ENCODE peak calls at places on chromosome 3, in nine cellular contexts. S is H9, V is fibroblast of lung, T is transverse colon, F is Panc1, O is HAP-1, I is endothelial cell of umbilical vein, X is tibial artery, B is body of pancreas. Z is an unnamed sample.

GRCh38 chr3:18988619-18989229 is 159.6 kb upstream of the KCNH8 start:
- DNase-seq in S (no peak), V (no peak), T (no peak), F (no peak), O (peak; percentile 11), I (no peak), X (no peak), B (no peak), Z (no peak)

GRCh38 chr3:134029734-134030381 is at the start of gene SLCO2A1:
- DNase-seq in S (peak; percentile 66), V (peak; percentile 34), T (peak; percentile 53), F (no peak), O (peak; percentile 62), I (peak; percentile 23), X (no peak), B (peak; percentile 39), Z (peak; percentile 28)

GRCh38 chr3:6622712-6623111 is 238.2 kb upstream of the GRM7 start:
- DNase-seq in S (no peak), V (no peak), T (no peak), F (no peak), O (no peak), I (no peak), X (no peak), B (no peak), Z (no peak)

GRCh38 chr3:13233487-13234154 is 160.4 kb upstream of the IQSEC1 start:
- DNase-seq in S (no peak), V (no peak), T (no peak), F (no peak), O (no peak), I (no peak), X (no peak), B (no peak), Z (no peak)

GRCh38 chr3:55629432-55629831 is 142.3 kb upstream of the WNT5A start:
- DNase-seq in S (no peak), V (no peak), T (peak; percentile 89), F (no peak), O (no peak), I (no peak), X (no peak), B (peak; percentile 17), Z (no peak)

GRCh38 chr3:43632269-43632733 is 10.5 kb upstream of the ANO10 start:
- DNase-seq in S (no peak), V (peak; percentile 74), T (no peak), F (no peak), O (no peak), I (peak; percentile 77), X (no peak), B (no peak), Z (no peak)

GRCh38 chr3:81758275-81758674 is 3.2 kb downstream of the GBE1 start:
- DNase-seq in S (no peak), V (peak; percentile 92), T (no peak), F (no peak), O (no peak), I (peak; percentile 40), X (no peak), B (no peak), Z (no peak)

GRCh38 chr3:122572940-122573412 is 4.5 kb upstream of the PARP15 start:
- DNase-seq in S (peak; percentile 67), V (peak; percentile 74), T (no peak), F (no peak), O (peak; percentile 27), I (peak; percentile 63), X (no peak), B (no peak), Z (no peak)

GRCh38 chr3:183283886-183284285 is 30.8 kb downstream of the B3GNT5 start:
- DNase-seq in S (no peak), V (peak; percentile 88), T (no peak), F (no peak), O (no peak), I (no peak), X (no peak), B (no peak), Z (no peak)

GRCh38 chr3:130383424-130383823 is 38.0 kb downstream of the COL6A5 start:
- DNase-seq in S (no peak), V (no peak), T (no peak), F (no peak), O (no peak), I (no peak), X (no peak), B (no peak), Z (no peak)

GRCh38 chr3:127585163-127585812 is 5.2 kb downstream of the TPRA1 start:
- DNase-seq in S (no peak), V (peak; percentile 22), T (no peak), F (no peak), O (no peak), I (no peak), X (no peak), B (no peak), Z (no peak)

GRCh38 chr3:172658344-172659245 is 52.3 kb downstream of the NCEH1 start:
- DNase-seq in S (no peak), V (peak; percentile 96), T (no peak), F (peak; percentile 99), O (no peak), I (peak; percentile 95), X (no peak), B (peak; percentile 27), Z (no peak)

GRCh38 chr3:12471228-12471627 is 13.1 kb upstream of the TSEN2 start:
- DNase-seq in S (no peak), V (no peak), T (peak; percentile 36), F (peak; percentile 56), O (no peak), I (no peak), X (no peak), B (no peak), Z (peak; percentile 47)

GRCh38 chr3:52367891-52368880 is 52.1 kb downstream of the DNAH1 start:
- DNase-seq in S (no peak), V (no peak), T (no peak), F (no peak), O (peak; percentile 16), I (peak; percentile 52), X (no peak), B (no peak), Z (no peak)

GRCh38 chr3:15262021-15262420 is 56.0 kb downstream of the CAPN7 start:
- DNase-seq in S (no peak), V (no peak), T (no peak), F (no peak), O (no peak), I (no peak), X (peak; percentile 60), B (no peak), Z (no peak)

DNA sequence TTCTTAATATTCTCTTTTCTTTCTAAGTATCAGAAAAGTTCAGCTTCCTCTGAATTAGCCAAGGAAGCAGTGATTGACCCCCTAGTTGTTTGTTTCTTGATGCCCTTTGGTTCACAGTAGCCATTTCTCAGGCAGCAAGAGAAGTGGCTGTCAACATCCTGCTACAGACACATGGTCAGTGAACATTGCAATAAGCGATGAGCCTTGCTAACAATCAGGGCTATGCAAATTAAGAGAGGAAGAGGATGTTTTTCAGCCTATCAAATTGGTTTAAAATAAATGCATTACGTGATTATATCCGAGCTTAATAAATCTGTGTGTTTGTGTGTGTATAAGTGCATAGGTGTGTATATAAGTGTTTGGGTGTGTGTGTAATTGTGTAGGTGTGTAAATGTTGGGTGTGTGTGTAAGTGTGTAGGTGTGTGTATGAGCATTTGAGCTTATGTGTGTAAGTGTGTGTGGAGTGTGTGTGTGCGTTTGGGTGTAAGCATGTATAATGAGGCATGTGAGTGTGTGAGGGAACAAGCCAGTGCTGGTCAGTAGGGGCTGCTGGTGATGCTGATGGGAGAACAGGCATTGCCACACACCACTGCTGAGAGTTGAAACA is 78.1 kb upstream of the XCR1 start:
- DNase-seq in S (no peak), V (no peak), T (no peak), F (no peak), O (no peak), I (no peak), X (no peak), B (no peak), Z (no peak)
- H3K4me1 ChIP-seq in S (no peaks in the 10 kb centered on the region), V (peaks cover 14% of the 10 kb centered on the region), T (no peaks in the 10 kb centered on the region), F (no peaks in the 10 kb centered on the region), O (no peaks in the 10 kb centered on the region), I (no peaks in the 10 kb centered on the region), X (no peaks in the 10 kb centered on the region), B (no peaks in the 10 kb centered on the region), Z (no peaks in the 10 kb centered on the region)

GRCh38 chr3:124276163-124276862 is 284.4 kb upstream of the ROPN1 start:
- DNase-seq in S (no peak), V (no peak), T (no peak), F (no peak), O (no peak), I (no peak), X (peak; percentile 63), B (no peak), Z (peak; percentile 47)

GRCh38 chr3:124275421-124275820 is 283.5 kb upstream of the ROPN1 start:
- DNase-seq in S (no peak), V (peak; percentile 38), T (peak; percentile 23), F (no peak), O (no peak), I (peak; percentile 34), X (peak; percentile 86), B (no peak), Z (no peak)

GRCh38 chr3:124273651-124274050 is 281.7 kb upstream of the ROPN1 start:
- DNase-seq in S (no peak), V (no peak), T (no peak), F (no peak), O (no peak), I (no peak), X (peak; percentile 53), B (no peak), Z (no peak)

GRCh38 chr3:124277516-124277890 is 285.6 kb upstream of the ROPN1 start:
- DNase-seq in S (no peak), V (no peak), T (peak; percentile 34), F (no peak), O (no peak), I (peak; percentile 77), X (no peak), B (no peak), Z (peak; percentile 29)

GRCh38 chr3:124276863-124277515 is 285.1 kb upstream of the ROPN1 start:
- DNase-seq in S (no peak), V (no peak), T (no peak), F (no peak), O (no peak), I (no peak), X (peak; percentile 84), B (no peak), Z (no peak)
- H3K4me1 ChIP-seq in S (no peaks in the 10 kb centered on the region), V (peaks cover 8% of the 10 kb centered on the region), T (peaks cover 22% of the 10 kb centered on the region), F (no peaks in the 10 kb centered on the region), O (no peaks in the 10 kb centered on the region), I (peaks cover 32% of the 10 kb centered on the region), X (peaks cover 4% of the 10 kb centered on the region), B (no peaks in the 10 kb centered on the region), Z (peaks cover 4% of the 10 kb centered on the region)

DNA sequence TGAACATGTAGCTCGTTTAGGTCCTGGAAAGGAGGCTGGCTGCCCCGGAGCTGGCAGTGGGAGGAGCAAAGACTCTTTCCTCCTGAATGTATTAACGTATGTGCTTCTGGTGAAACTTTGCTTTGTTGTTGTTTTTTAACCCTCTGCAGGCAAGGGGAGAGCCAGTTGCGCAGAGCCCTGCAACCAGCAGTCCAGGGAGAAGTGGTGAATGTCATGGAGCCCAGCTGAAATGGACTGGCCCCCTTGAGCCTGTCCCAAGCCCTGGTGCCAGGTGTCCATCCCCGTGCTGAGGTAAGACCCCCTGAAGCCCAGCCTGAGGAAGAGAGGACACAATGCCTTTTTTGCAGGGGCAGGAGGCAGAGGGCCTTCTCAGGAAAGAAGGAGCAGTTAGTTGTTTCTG is 33.3 kb downstream of the ST6GAL1 start:
- DNase-seq in S (peak; percentile 44), V (no peak), T (no peak), F (no peak), O (no peak), I (no peak), X (peak; percentile 53), B (no peak), Z (no peak)
- H3K4me1 ChIP-seq in S (peaks cover 17% of the 10 kb centered on the region), V (no peaks in the 10 kb centered on the region), T (no peaks in the 10 kb centered on the region), F (no peaks in the 10 kb centered on the region), O (peaks cover 11% of the 10 kb centered on the region), I (peaks cover 12% of the 10 kb centered on the region), X (no peaks in the 10 kb centered on the region), B (no peaks in the 10 kb centered on the region), Z (no peaks in the 10 kb centered on the region)

GRCh38 chr3:140243536-140243935 is 308.6 kb downstream of the CLSTN2 start:
- DNase-seq in S (no peak), V (no peak), T (no peak), F (no peak), O (no peak), I (no peak), X (no peak), B (no peak), Z (no peak)
- H3K4me1 ChIP-seq in S (peaks cover 4% of the 10 kb centered on the region), V (no peaks in the 10 kb centered on the region), T (no peaks in the 10 kb centered on the region), F (no peaks in the 10 kb centered on the region), O (peaks cover 8% of the 10 kb centered on the region), I (no peaks in the 10 kb centered on the region), X (no peaks in the 10 kb centered on the region), B (peaks cover 15% of the 10 kb centered on the region), Z (no peaks in the 10 kb centered on the region)